ENCODE peak calls at places on chromosomes 16 and 17, in five cellular contexts. One of them, this sample, is unnamed.

GRCh38 chr16:55189975-55190636 is 133.9 kb upstream of the IRX6 start:
- DNase-seq in nephron progenitor cell: no peak
- DNase-seq in pulmonary artery endothelial cell: no peak
- DNase-seq in GM13977: no peak
- DNase-seq in SK-N-SH: no peak
- DNase-seq in this sample: no peak

GRCh38 chr17:65457635-65458257 is 103.7 kb downstream of the AXIN2 start:
- DNase-seq in nephron progenitor cell: no peak
- DNase-seq in pulmonary artery endothelial cell: no peak
- DNase-seq in GM13977: no peak
- DNase-seq in SK-N-SH: no peak
- DNase-seq in this sample: no peak

GRCh38 chr17:74922694-74923537 is at the start of gene USH1G:
- DNase-seq in nephron progenitor cell: peak
- DNase-seq in pulmonary artery endothelial cell: no peak
- DNase-seq in GM13977: peak
- DNase-seq in SK-N-SH: peak
- DNase-seq in this sample: no peak

GRCh38 chr16:86697715-86698114 is 119.4 kb downstream of the FOXL1 start:
- DNase-seq in nephron progenitor cell: no peak
- DNase-seq in pulmonary artery endothelial cell: no peak
- DNase-seq in GM13977: no peak
- DNase-seq in SK-N-SH: no peak
- DNase-seq in this sample: peak

GRCh38 chr17:43784068-43784467 is 3.8 kb downstream of the CFAP97D1 start:
- DNase-seq in nephron progenitor cell: no peak
- DNase-seq in pulmonary artery endothelial cell: no peak
- DNase-seq in GM13977: no peak
- DNase-seq in SK-N-SH: no peak
- DNase-seq in this sample: no peak

GRCh38 chr17:4509402-4509801 is 10.7 kb downstream of the SPNS2 start:
- DNase-seq in nephron progenitor cell: no peak
- DNase-seq in pulmonary artery endothelial cell: no peak
- DNase-seq in GM13977: peak
- DNase-seq in SK-N-SH: no peak
- DNase-seq in this sample: no peak

GRCh38 chr17:68906638-68907037 is 48.6 kb downstream of the ABCA8 start:
- DNase-seq in nephron progenitor cell: no peak
- DNase-seq in pulmonary artery endothelial cell: no peak
- DNase-seq in GM13977: no peak
- DNase-seq in SK-N-SH: peak
- DNase-seq in this sample: no peak

GRCh38 chr17:17412331-17412730 is 64.5 kb upstream of the MED9 start:
- DNase-seq in nephron progenitor cell: no peak
- DNase-seq in pulmonary artery endothelial cell: no peak
- DNase-seq in GM13977: no peak
- DNase-seq in SK-N-SH: no peak
- DNase-seq in this sample: peak

GRCh38 chr17:42018339-42018738 is 1.1 kb upstream of the DNAJC7 start:
- DNase-seq in nephron progenitor cell: no peak
- DNase-seq in pulmonary artery endothelial cell: no peak
- DNase-seq in GM13977: peak
- DNase-seq in SK-N-SH: no peak
- DNase-seq in this sample: no peak

GRCh38 chr17:77619851-77620250 is 338.7 kb upstream of the TNRC6C start:
- DNase-seq in nephron progenitor cell: no peak
- DNase-seq in pulmonary artery endothelial cell: no peak
- DNase-seq in GM13977: no peak
- DNase-seq in SK-N-SH: no peak
- DNase-seq in this sample: peak

GRCh38 chr17:66429680-66430079 is 127.3 kb downstream of the PRKCA start:
- DNase-seq in nephron progenitor cell: no peak
- DNase-seq in pulmonary artery endothelial cell: no peak
- DNase-seq in GM13977: no peak
- DNase-seq in SK-N-SH: no peak
- DNase-seq in this sample: no peak

GRCh38 chr17:31216053-31216751 is 80.8 kb downstream of the OMG start:
- DNase-seq in nephron progenitor cell: no peak
- DNase-seq in pulmonary artery endothelial cell: no peak
- DNase-seq in GM13977: peak
- DNase-seq in SK-N-SH: peak
- DNase-seq in this sample: peak

GRCh38 chr17:63382136-63382535 is 64.0 kb downstream of the CYB561 start:
- DNase-seq in nephron progenitor cell: no peak
- DNase-seq in pulmonary artery endothelial cell: no peak
- DNase-seq in GM13977: no peak
- DNase-seq in SK-N-SH: no peak
- DNase-seq in this sample: no peak

GRCh38 chr17:38861399-38861843 is 7.9 kb upstream of the RPL23 start:
- DNase-seq in nephron progenitor cell: no peak
- DNase-seq in pulmonary artery endothelial cell: no peak
- DNase-seq in GM13977: peak
- DNase-seq in SK-N-SH: no peak
- DNase-seq in this sample: no peak

GRCh38 chr16:65305588-65305987 is 183.7 kb upstream of the CDH11 start:
- DNase-seq in nephron progenitor cell: no peak
- DNase-seq in pulmonary artery endothelial cell: no peak
- DNase-seq in GM13977: no peak
- DNase-seq in SK-N-SH: no peak
- DNase-seq in this sample: no peak

GRCh38 chr17:65170839-65171238 is 33.7 kb downstream of the RGS9 start:
- DNase-seq in nephron progenitor cell: no peak
- DNase-seq in pulmonary artery endothelial cell: peak
- DNase-seq in GM13977: no peak
- DNase-seq in SK-N-SH: no peak
- DNase-seq in this sample: no peak